ENCODE peak calls at places on chromosome 15, in five cellular contexts. O is RPMI7951; A is islet precursor cell; M is GM20000; C is stimulated activated CD8-positive, alpha-beta memory T cell treated with anti-CD3 and anti-CD28 coated beads, Interleukin-4, amount 100 ng/mL, for 48 hours. N is an unnamed sample.

GRCh38 chr15:56286213-56286612 is 42.5 kb upstream of the RFX7 start:
- DNase-seq in O (no peak), A (no peak), M (no peak), C (no peak), N (no peak)

GRCh38 chr15:36757189-36757814 is 177.9 kb downstream of the CDIN1 start:
- DNase-seq in O (peak), A (no peak), M (no peak), C (no peak), N (no peak)

GRCh38 chr15:89430530-89431341 is 65.6 kb downstream of the RHCG start:
- DNase-seq in O (peak), A (peak), M (peak), C (peak), N (peak)

GRCh38 chr15:40118473-40118872 is 9.8 kb upstream of the BMF start:
- DNase-seq in O (peak), A (peak), M (no peak), C (peak), N (no peak)

GRCh38 chr15:59406446-59406845 is 31.5 kb upstream of the FAM81A start:
- DNase-seq in O (no peak), A (no peak), M (peak), C (no peak), N (no peak)

GRCh38 chr15:101267320-101268104 is 9.8 kb downstream of the SELENOS start:
- DNase-seq in O (peak), A (peak), M (no peak), C (no peak), N (peak)

GRCh38 chr15:98650871-98651481 is 2.6 kb downstream of the IGF1R start:
- DNase-seq in O (no peak), A (no peak), M (no peak), C (peak), N (peak)

GRCh38 chr15:71807125-71807629 is 3.2 kb upstream of the NR2E3 start:
- DNase-seq in O (no peak), A (peak), M (no peak), C (no peak), N (no peak)

GRCh38 chr15:100863406-100864198 is 16.0 kb upstream of the ALDH1A3 start:
- DNase-seq in O (peak), A (no peak), M (no peak), C (no peak), N (peak)

GRCh38 chr15:93362821-93363220 is 273.8 kb upstream of the RGMA start:
- DNase-seq in O (no peak), A (no peak), M (no peak), C (no peak), N (no peak)

GRCh38 chr15:52651114-52651513 is 28.1 kb downstream of the ATOSA start:
- DNase-seq in O (no peak), A (no peak), M (no peak), C (no peak), N (no peak)

GRCh38 chr15:62089616-62090015 is 22.8 kb downstream of the C2CD4A start:
- DNase-seq in O (no peak), A (no peak), M (no peak), C (no peak), N (no peak)

GRCh38 chr15:89363133-89363532 is 28.5 kb upstream of the POLG start:
- DNase-seq in O (no peak), A (no peak), M (no peak), C (no peak), N (no peak)

GRCh38 chr15:79067434-79067833 is 23.1 kb downstream of the RASGRF1 start:
- DNase-seq in O (no peak), A (no peak), M (no peak), C (no peak), N (no peak)

GRCh38 chr15:93983501-93983900 is 247.9 kb upstream of the MCTP2 start:
- DNase-seq in O (peak), A (no peak), M (no peak), C (no peak), N (no peak)

GRCh38 chr15:33693166-33693830 is 275.0 kb upstream of the CHRM5 start:
- DNase-seq in O (no peak), A (no peak), M (no peak), C (no peak), N (no peak)

GRCh38 chr15:50879016-50879415 is 29.5 kb upstream of the AP4E1 start:
- DNase-seq in O (no peak), A (no peak), M (no peak), C (no peak), N (no peak)

GRCh38 chr15:61186905-61187865 is 41.9 kb downstream of the RORA start:
- DNase-seq in O (no peak), A (no peak), M (no peak), C (no peak), N (no peak)

GRCh38 chr15:85171736-85172135 is 190.1 kb downstream of the PDE8A start:
- DNase-seq in O (no peak), A (no peak), M (no peak), C (no peak), N (no peak)

GRCh38 chr15:43440721-43441281 is 52.2 kb downstream of the TP53BP1 start:
- DNase-seq in O (peak), A (peak), M (peak), C (peak), N (peak)

GRCh38 chr15:67551207-67551743 is 8.8 kb downstream of the MAP2K5 start:
- DNase-seq in O (no peak), A (no peak), M (no peak), C (no peak), N (no peak)

GRCh38 chr15:100043069-100043641 is 298.6 kb downstream of the ADAMTS17 start:
- DNase-seq in O (peak), A (no peak), M (no peak), C (no peak), N (no peak)

GRCh38 chr15:29437888-29438713 is 168.5 kb upstream of the NSMCE3 start:
- DNase-seq in O (no peak), A (peak), M (no peak), C (no peak), N (no peak)

GRCh38 chr15:91716536-91716935 is 137.0 kb upstream of the SLCO3A1 start:
- DNase-seq in O (no peak), A (no peak), M (no peak), C (no peak), N (no peak)

GRCh38 chr15:50354838-50355611 is at the start of gene GABPB1:
- DNase-seq in O (peak), A (peak), M (peak), C (peak), N (peak)

GRCh38 chr15:77529394-77530159 is 103.1 kb downstream of the LINGO1 start:
- DNase-seq in O (no peak), A (peak), M (no peak), C (no peak), N (no peak)

GRCh38 chr15:55914446-55914845 is 79.0 kb downstream of the NEDD4 start:
- DNase-seq in O (no peak), A (no peak), M (no peak), C (no peak), N (peak)

GRCh38 chr15:70197318-70197944 is 99.7 kb upstream of the TLE3 start:
- DNase-seq in O (no peak), A (no peak), M (no peak), C (no peak), N (no peak)

GRCh38 chr15:76393614-76394013 is 57.0 kb downstream of the ISL2 start:
- DNase-seq in O (peak), A (no peak), M (no peak), C (no peak), N (no peak)